ENCODE peak calls at places on chromosomes 6 and 20, in ten cellular contexts. J is testis; W is A549; G is GM23338; I is HFF-Myc; Y is astrocyte of the cerebellum; X is CD8-positive, alpha-beta T cell; R is foreskin fibroblast; L is heart right ventricle; A is WERI-Rb-1. N is an unnamed sample.

GRCh38 chr6:113903666-113904330 is 46.7 kb downstream of the MARCKS start:
- DNase-seq in W (no peak), L (peak; percentile 40), R (peak; percentile 10), A (no peak), G (no peak), X (no peak), Y (no peak), J (peak; percentile 61), I (no peak), N (no peak)

GRCh38 chr6:21587182-21587924 is 6.2 kb upstream of the SOX4 start:
- DNase-seq in A (peak; percentile 92), G (peak; percentile 82), J (peak; percentile 67), W (peak; percentile 61), I (no peak), X (no peak), R (peak; percentile 37), L (peak; percentile 62), Y (no peak), N (no peak)

GRCh38 chr6:37554480-37554819 is 54.8 kb upstream of the CCDC167 start:
- DNase-seq in Y (no peak), G (no peak), J (no peak), I (no peak), R (no peak), W (no peak), X (no peak), A (no peak), L (no peak), N (peak; percentile 21)

GRCh38 chr6:169723991-169724553 is at the start of gene PHF10:
- DNase-seq in G (peak; percentile 61), W (peak; percentile 42), I (no peak), Y (no peak), R (no peak), L (peak; percentile 53), X (peak; percentile 2), A (peak; percentile 22), J (peak; percentile 41), N (no peak)

GRCh38 chr6:163599136-163599535 is 184.6 kb downstream of the QKI start:
- DNase-seq in R (no peak), Y (no peak), I (no peak), W (no peak), L (no peak), A (no peak), J (no peak), X (no peak), G (no peak), N (no peak)

GRCh38 chr20:26209171-26209941 is 512.7 kb upstream of the ZNF337 start:
- DNase-seq in A (peak; percentile 6), J (peak; percentile 16), X (no peak), W (no peak), Y (no peak), G (peak; percentile 41), L (peak; percentile 8), I (no peak), R (no peak), N (no peak)

GRCh38 chr6:154471609-154472362 is 38.7 kb downstream of the CNKSR3 start:
- DNase-seq in Y (no peak), R (no peak), I (no peak), X (no peak), A (no peak), L (no peak), G (no peak), J (no peak), W (no peak), N (no peak)

GRCh38 chr6:41680182-41680965 is 42.1 kb downstream of the MDFI start:
- DNase-seq in X (no peak), R (no peak), I (no peak), L (no peak), A (no peak), W (no peak), J (no peak), G (peak; percentile 44), Y (no peak), N (no peak)

GRCh38 chr6:118768904-118769325 is 117.5 kb upstream of the CEP85L start:
- DNase-seq in X (no peak), L (no peak), W (no peak), J (no peak), G (no peak), I (no peak), R (no peak), Y (no peak), A (no peak), N (no peak)

GRCh38 chr20:57440678-57441509 is 49.7 kb downstream of the RBM38 start:
- DNase-seq in J (peak; percentile 84), W (peak; percentile 29), G (peak; percentile 42), I (no peak), R (peak; percentile 49), A (peak; percentile 59), L (peak; percentile 86), Y (no peak), X (no peak), N (no peak)

GRCh38 chr6:148559848-148560433 is 186.9 kb upstream of the UST start:
- DNase-seq in J (peak; percentile 85), W (peak; percentile 52), I (no peak), G (peak; percentile 82), X (peak; percentile 44), A (peak; percentile 84), Y (no peak), R (peak; percentile 70), L (peak; percentile 83), N (no peak)

GRCh38 chr6:142543576-142543975 is 241.8 kb downstream of the ADGRG6 start:
- DNase-seq in A (no peak), Y (no peak), J (no peak), X (no peak), G (no peak), L (no peak), I (no peak), R (no peak), W (no peak), N (no peak)

GRCh38 chr6:122735618-122736017 is 43.9 kb upstream of the FABP7 start:
- DNase-seq in I (no peak), L (no peak), J (no peak), A (no peak), G (no peak), R (no peak), X (no peak), W (no peak), Y (no peak), N (no peak)

GRCh38 chr20:9457055-9457454 is 57.3 kb upstream of the LAMP5 start:
- DNase-seq in I (no peak), X (no peak), W (no peak), R (no peak), Y (no peak), L (no peak), G (no peak), J (no peak), A (no peak), N (no peak)

GRCh38 chr20:9454781-9455180 is 59.6 kb upstream of the LAMP5 start:
- DNase-seq in W (no peak), Y (no peak), A (no peak), X (no peak), G (no peak), I (no peak), L (no peak), J (no peak), R (peak; percentile 23), N (no peak)

GRCh38 chr20:9460518-9460917 is 53.9 kb upstream of the LAMP5 start:
- DNase-seq in R (peak; percentile 57), L (no peak), J (no peak), G (no peak), A (no peak), Y (peak; percentile 32), X (no peak), I (no peak), W (peak; percentile 21), N (no peak)

DNA sequence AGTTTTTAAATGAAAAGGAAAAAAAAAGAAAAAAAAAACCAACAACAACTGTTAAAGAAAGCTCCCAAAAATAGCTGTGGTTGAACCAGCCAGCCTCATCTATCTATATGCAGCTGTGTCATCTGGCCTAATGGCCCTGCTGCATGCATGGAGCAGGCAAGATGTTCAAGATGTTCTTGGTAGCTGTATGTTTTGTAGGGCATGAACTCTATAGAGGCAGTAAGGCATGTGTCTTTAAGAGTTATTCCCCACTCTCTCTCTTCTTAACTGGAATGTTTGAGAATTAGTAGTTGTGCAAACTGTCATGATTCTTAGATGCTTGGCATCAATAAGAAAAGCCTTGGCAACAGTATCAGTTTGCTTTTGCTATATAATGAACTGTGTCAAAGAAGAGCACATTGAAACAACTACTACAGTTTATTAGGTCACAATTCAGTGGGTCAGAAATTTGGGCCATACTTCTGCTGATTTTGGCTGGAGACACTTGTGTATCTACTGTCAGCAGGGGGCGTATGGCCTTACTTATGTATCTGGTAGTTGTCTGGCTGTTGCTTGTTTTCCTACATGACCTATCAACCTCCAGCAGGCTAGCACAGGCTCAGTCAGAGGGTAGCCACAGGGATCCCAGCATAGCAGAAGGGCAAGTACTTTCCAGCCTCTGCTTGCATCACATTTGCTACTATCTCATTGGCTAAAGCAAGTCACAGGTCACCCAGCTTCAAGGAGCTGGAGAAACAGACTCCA is 56.1 kb upstream of the LAMP5 start:
- DNase-seq in J (no peak), R (peak; percentile 53), I (no peak), L (no peak), G (peak; percentile 86), A (peak; percentile 15), X (no peak), W (peak; percentile 38), Y (no peak), N (peak; percentile 31)
- TF ChIP-seq CTCF in J (no peak), R (peak; percentile 31), I (peak; percentile 42), L (no peak), G (peak; percentile 66), A (peak; percentile 42), X (no peak), W (no peak), Y (peak; percentile 21), N (peak; percentile 19)

GRCh38 chr20:25197173-25197869 is 1.8 kb downstream of the ENTPD6 start:
- DNase-seq in A (no peak), Y (no peak), L (no peak), R (no peak), J (no peak), X (no peak), W (no peak), G (peak; percentile 27), I (no peak), N (no peak)
- H3K4me3 ChIP-seq in A (peak overlapping the region; percentile 90), Y (no peak overlapping the region), L (peak overlapping the region; percentile 96), R (peak overlapping the region; percentile 18), J (peak overlapping the region; percentile 74), X (peak overlapping the region; percentile 94), W (peak overlapping the region; percentile 95), G (peak overlapping the region; percentile 94), I (peak overlapping the region; percentile 98), N (peak overlapping the region; percentile 86)

GRCh38 chr6:87407531-87407895 is 259 bp upstream of the CFAP206 start:
- DNase-seq in R (peak; percentile 33), I (no peak), Y (no peak), J (peak; percentile 62), W (no peak), X (no peak), A (peak; percentile 53), L (no peak), G (peak; percentile 65), N (no peak)

GRCh38 chr6:87408721-87409155 is 966 bp downstream of the CFAP206 start:
- DNase-seq in X (no peak), L (no peak), I (no peak), A (no peak), J (no peak), G (no peak), Y (no peak), R (no peak), W (no peak), N (no peak)

GRCh38 chr6:87407896-87408720 is at the start of gene CFAP206:
- DNase-seq in J (peak; percentile 88), L (peak; percentile 82), R (peak; percentile 77), A (peak; percentile 89), I (peak; percentile 42), G (peak; percentile 90), X (peak; percentile 50), Y (peak; percentile 69), W (peak; percentile 84), N (no peak)
- TF ChIP-seq CTCF in J (no peak), L (no peak), R (peak; percentile 21), A (no peak), I (peak; percentile 14), G (peak; percentile 15), X (no peak), Y (peak; percentile 17), W (no peak), N (peak; percentile 1)

GRCh38 chr6:136037246-136037884 is 185.9 kb downstream of the PDE7B start:
- DNase-seq in R (no peak), Y (no peak), X (no peak), G (no peak), W (no peak), L (no peak), J (no peak), A (no peak), I (no peak), N (no peak)
- H3K4me3 ChIP-seq in R (peak overlapping the region; percentile 55), Y (peak overlapping the region; percentile 40), X (no peak overlapping the region), G (no peak overlapping the region), W (no peak overlapping the region), L (peak overlapping the region; percentile 51), J (peak overlapping the region; percentile 10), A (no peak overlapping the region), I (no peak overlapping the region), N (peak overlapping the region; percentile 67)